ENCODE peak calls at places on chromosomes 2 and 18, in eight cellular contexts. One of them, this sample, is unnamed.

GRCh38 chr2:53740170-53740569 is 27.4 kb upstream of the CHAC2 start:
- DNase-seq in foreskin melanocyte: no peak
- DNase-seq in cardiac septum: no peak
- DNase-seq in activated CD8-positive, alpha-beta memory T cell treated with anti-CD3 and anti-CD28 coated beads, Interleukin-2, amount 50 U/mL, for 48 hours: no peak
- DNase-seq in stimulated activated CD4-positive, alpha-beta T cell treated with anti-CD3 and anti-CD28 coated beads, Interleukin-4, amount 100 ng/mL, for 48 hours: no peak
- DNase-seq in B cell: no peak
- DNase-seq in omental fat pad: no peak
- DNase-seq in choroid plexus epithelial cell: peak; percentile 73
- DNase-seq in this sample: no peak

GRCh38 chr2:121771976-121772742 is 16.7 kb downstream of the TSN start:
- DNase-seq in foreskin melanocyte: no peak
- DNase-seq in cardiac septum: no peak
- DNase-seq in activated CD8-positive, alpha-beta memory T cell treated with anti-CD3 and anti-CD28 coated beads, Interleukin-2, amount 50 U/mL, for 48 hours: no peak
- DNase-seq in stimulated activated CD4-positive, alpha-beta T cell treated with anti-CD3 and anti-CD28 coated beads, Interleukin-4, amount 100 ng/mL, for 48 hours: no peak
- DNase-seq in B cell: no peak
- DNase-seq in omental fat pad: no peak
- DNase-seq in choroid plexus epithelial cell: peak; percentile 26
- DNase-seq in this sample: no peak

GRCh38 chr2:40814621-40815020 is 362.7 kb upstream of the SLC8A1 start:
- DNase-seq in foreskin melanocyte: peak; percentile 27
- DNase-seq in cardiac septum: no peak
- DNase-seq in activated CD8-positive, alpha-beta memory T cell treated with anti-CD3 and anti-CD28 coated beads, Interleukin-2, amount 50 U/mL, for 48 hours: no peak
- DNase-seq in stimulated activated CD4-positive, alpha-beta T cell treated with anti-CD3 and anti-CD28 coated beads, Interleukin-4, amount 100 ng/mL, for 48 hours: no peak
- DNase-seq in B cell: no peak
- DNase-seq in omental fat pad: no peak
- DNase-seq in choroid plexus epithelial cell: no peak
- DNase-seq in this sample: no peak

GRCh38 chr2:68386362-68386761 is 21.3 kb downstream of the PLEK start:
- DNase-seq in foreskin melanocyte: no peak
- DNase-seq in cardiac septum: no peak
- DNase-seq in activated CD8-positive, alpha-beta memory T cell treated with anti-CD3 and anti-CD28 coated beads, Interleukin-2, amount 50 U/mL, for 48 hours: no peak
- DNase-seq in stimulated activated CD4-positive, alpha-beta T cell treated with anti-CD3 and anti-CD28 coated beads, Interleukin-4, amount 100 ng/mL, for 48 hours: no peak
- DNase-seq in B cell: no peak
- DNase-seq in omental fat pad: no peak
- DNase-seq in choroid plexus epithelial cell: no peak
- DNase-seq in this sample: no peak

GRCh38 chr18:43627833-43628370 is 350.6 kb upstream of the SYT4 start:
- DNase-seq in foreskin melanocyte: peak; percentile 39
- DNase-seq in cardiac septum: no peak
- DNase-seq in activated CD8-positive, alpha-beta memory T cell treated with anti-CD3 and anti-CD28 coated beads, Interleukin-2, amount 50 U/mL, for 48 hours: no peak
- DNase-seq in stimulated activated CD4-positive, alpha-beta T cell treated with anti-CD3 and anti-CD28 coated beads, Interleukin-4, amount 100 ng/mL, for 48 hours: no peak
- DNase-seq in B cell: no peak
- DNase-seq in omental fat pad: no peak
- DNase-seq in choroid plexus epithelial cell: no peak
- DNase-seq in this sample: no peak

GRCh38 chr2:234494361-234495075 is 2.4 kb downstream of the ARL4C start:
- DNase-seq in foreskin melanocyte: peak; percentile 45
- DNase-seq in cardiac septum: no peak
- DNase-seq in activated CD8-positive, alpha-beta memory T cell treated with anti-CD3 and anti-CD28 coated beads, Interleukin-2, amount 50 U/mL, for 48 hours: no peak
- DNase-seq in stimulated activated CD4-positive, alpha-beta T cell treated with anti-CD3 and anti-CD28 coated beads, Interleukin-4, amount 100 ng/mL, for 48 hours: no peak
- DNase-seq in B cell: no peak
- DNase-seq in omental fat pad: no peak
- DNase-seq in choroid plexus epithelial cell: peak; percentile 21
- DNase-seq in this sample: no peak

GRCh38 chr2:18836436-18836835 is 247.1 kb upstream of the NT5C1B start:
- DNase-seq in foreskin melanocyte: peak; percentile 22
- DNase-seq in cardiac septum: no peak
- DNase-seq in activated CD8-positive, alpha-beta memory T cell treated with anti-CD3 and anti-CD28 coated beads, Interleukin-2, amount 50 U/mL, for 48 hours: no peak
- DNase-seq in stimulated activated CD4-positive, alpha-beta T cell treated with anti-CD3 and anti-CD28 coated beads, Interleukin-4, amount 100 ng/mL, for 48 hours: no peak
- DNase-seq in B cell: no peak
- DNase-seq in omental fat pad: no peak
- DNase-seq in choroid plexus epithelial cell: no peak
- DNase-seq in this sample: no peak

GRCh38 chr2:137945229-137945628 is 19.0 kb upstream of the HNMT start:
- DNase-seq in foreskin melanocyte: peak; percentile 89
- DNase-seq in cardiac septum: no peak
- DNase-seq in activated CD8-positive, alpha-beta memory T cell treated with anti-CD3 and anti-CD28 coated beads, Interleukin-2, amount 50 U/mL, for 48 hours: no peak
- DNase-seq in stimulated activated CD4-positive, alpha-beta T cell treated with anti-CD3 and anti-CD28 coated beads, Interleukin-4, amount 100 ng/mL, for 48 hours: no peak
- DNase-seq in B cell: no peak
- DNase-seq in omental fat pad: no peak
- DNase-seq in choroid plexus epithelial cell: no peak
- DNase-seq in this sample: no peak

GRCh38 chr2:157488877-157489276 is 45.0 kb upstream of the CYTIP start:
- DNase-seq in foreskin melanocyte: no peak
- DNase-seq in cardiac septum: no peak
- DNase-seq in activated CD8-positive, alpha-beta memory T cell treated with anti-CD3 and anti-CD28 coated beads, Interleukin-2, amount 50 U/mL, for 48 hours: no peak
- DNase-seq in stimulated activated CD4-positive, alpha-beta T cell treated with anti-CD3 and anti-CD28 coated beads, Interleukin-4, amount 100 ng/mL, for 48 hours: no peak
- DNase-seq in B cell: no peak
- DNase-seq in omental fat pad: no peak
- DNase-seq in choroid plexus epithelial cell: no peak
- DNase-seq in this sample: no peak

GRCh38 chr2:215136669-215137328 is 1.6 kb downstream of the ABCA12 start:
- DNase-seq in foreskin melanocyte: peak; percentile 8
- DNase-seq in cardiac septum: no peak
- DNase-seq in activated CD8-positive, alpha-beta memory T cell treated with anti-CD3 and anti-CD28 coated beads, Interleukin-2, amount 50 U/mL, for 48 hours: no peak
- DNase-seq in stimulated activated CD4-positive, alpha-beta T cell treated with anti-CD3 and anti-CD28 coated beads, Interleukin-4, amount 100 ng/mL, for 48 hours: no peak
- DNase-seq in B cell: no peak
- DNase-seq in omental fat pad: no peak
- DNase-seq in choroid plexus epithelial cell: peak; percentile 27
- DNase-seq in this sample: no peak

GRCh38 chr2:241224068-241224850 is 35.8 kb downstream of the ANO7 start:
- DNase-seq in foreskin melanocyte: peak; percentile 53
- DNase-seq in cardiac septum: no peak
- DNase-seq in activated CD8-positive, alpha-beta memory T cell treated with anti-CD3 and anti-CD28 coated beads, Interleukin-2, amount 50 U/mL, for 48 hours: no peak
- DNase-seq in stimulated activated CD4-positive, alpha-beta T cell treated with anti-CD3 and anti-CD28 coated beads, Interleukin-4, amount 100 ng/mL, for 48 hours: no peak
- DNase-seq in B cell: no peak
- DNase-seq in omental fat pad: no peak
- DNase-seq in choroid plexus epithelial cell: peak; percentile 48
- DNase-seq in this sample: peak; percentile 71

GRCh38 chr2:38138996-38139395 is 63.0 kb upstream of the CYP1B1 start:
- DNase-seq in foreskin melanocyte: no peak
- DNase-seq in cardiac septum: no peak
- DNase-seq in activated CD8-positive, alpha-beta memory T cell treated with anti-CD3 and anti-CD28 coated beads, Interleukin-2, amount 50 U/mL, for 48 hours: no peak
- DNase-seq in stimulated activated CD4-positive, alpha-beta T cell treated with anti-CD3 and anti-CD28 coated beads, Interleukin-4, amount 100 ng/mL, for 48 hours: no peak
- DNase-seq in B cell: no peak
- DNase-seq in omental fat pad: no peak
- DNase-seq in choroid plexus epithelial cell: no peak
- DNase-seq in this sample: no peak

GRCh38 chr2:173346035-173346434 is 8.6 kb upstream of the CDCA7 start:
- DNase-seq in foreskin melanocyte: no peak
- DNase-seq in cardiac septum: no peak
- DNase-seq in activated CD8-positive, alpha-beta memory T cell treated with anti-CD3 and anti-CD28 coated beads, Interleukin-2, amount 50 U/mL, for 48 hours: no peak
- DNase-seq in stimulated activated CD4-positive, alpha-beta T cell treated with anti-CD3 and anti-CD28 coated beads, Interleukin-4, amount 100 ng/mL, for 48 hours: no peak
- DNase-seq in B cell: no peak
- DNase-seq in omental fat pad: no peak
- DNase-seq in choroid plexus epithelial cell: no peak
- DNase-seq in this sample: no peak

GRCh38 chr2:176139621-176140020 is 10.1 kb downstream of the HOXD8 start:
- DNase-seq in foreskin melanocyte: no peak
- DNase-seq in cardiac septum: peak; percentile 31
- DNase-seq in activated CD8-positive, alpha-beta memory T cell treated with anti-CD3 and anti-CD28 coated beads, Interleukin-2, amount 50 U/mL, for 48 hours: peak; percentile 37
- DNase-seq in stimulated activated CD4-positive, alpha-beta T cell treated with anti-CD3 and anti-CD28 coated beads, Interleukin-4, amount 100 ng/mL, for 48 hours: no peak
- DNase-seq in B cell: no peak
- DNase-seq in omental fat pad: no peak
- DNase-seq in choroid plexus epithelial cell: no peak
- DNase-seq in this sample: peak; percentile 48